ENCODE peak calls at places on chromosomes 12 and 14, in seven cellular contexts. One of them, this sample, is unnamed.

GRCh38 chr12:113835913-113836312 is 130.2 kb downstream of the RBM19 start:
- DNase-seq in DND-41: no peak
- DNase-seq in mammary epithelial cell: no peak
- DNase-seq in tibial artery: no peak
- DNase-seq in cardiac muscle cell: no peak
- DNase-seq in astrocyte: no peak
- DNase-seq in HCT116: no peak
- DNase-seq in this sample: no peak

GRCh38 chr14:102050625-102051024 is 36.2 kb downstream of the HSP90AA1 start:
- DNase-seq in DND-41: no peak
- DNase-seq in mammary epithelial cell: no peak
- DNase-seq in tibial artery: no peak
- DNase-seq in cardiac muscle cell: no peak
- DNase-seq in astrocyte: peak; percentile 85
- DNase-seq in HCT116: no peak
- DNase-seq in this sample: no peak

GRCh38 chr14:77158175-77158908 is 16.8 kb upstream of the ZDHHC22 start:
- DNase-seq in DND-41: no peak
- DNase-seq in mammary epithelial cell: peak; percentile 40
- DNase-seq in tibial artery: no peak
- DNase-seq in cardiac muscle cell: peak; percentile 68
- DNase-seq in astrocyte: peak; percentile 66
- DNase-seq in HCT116: no peak
- DNase-seq in this sample: peak; percentile 44

GRCh38 chr14:41606249-41607118 is at the start of gene LRFN5:
- DNase-seq in DND-41: no peak
- DNase-seq in mammary epithelial cell: no peak
- DNase-seq in tibial artery: no peak
- DNase-seq in cardiac muscle cell: peak; percentile 65
- DNase-seq in astrocyte: peak; percentile 40
- DNase-seq in HCT116: no peak
- DNase-seq in this sample: no peak

GRCh38 chr14:61145903-61146411 is 135.2 kb downstream of the TMEM30B start:
- DNase-seq in DND-41: no peak
- DNase-seq in mammary epithelial cell: peak; percentile 84
- DNase-seq in tibial artery: no peak
- DNase-seq in cardiac muscle cell: peak; percentile 67
- DNase-seq in astrocyte: peak; percentile 92
- DNase-seq in HCT116: no peak
- DNase-seq in this sample: peak; percentile 69

GRCh38 chr14:57657487-57657886 is 163.8 kb upstream of the CCDC198 start:
- DNase-seq in DND-41: no peak
- DNase-seq in mammary epithelial cell: peak; percentile 33
- DNase-seq in tibial artery: no peak
- DNase-seq in cardiac muscle cell: peak; percentile 3
- DNase-seq in astrocyte: peak; percentile 46
- DNase-seq in HCT116: no peak
- DNase-seq in this sample: peak; percentile 82

GRCh38 chr12:81337891-81338290 is 260.0 kb downstream of the ACSS3 start:
- DNase-seq in DND-41: no peak
- DNase-seq in mammary epithelial cell: no peak
- DNase-seq in tibial artery: no peak
- DNase-seq in cardiac muscle cell: peak; percentile 21
- DNase-seq in astrocyte: peak; percentile 11
- DNase-seq in HCT116: no peak
- DNase-seq in this sample: peak; percentile 33

GRCh38 chr12:3446653-3447270 is 44.2 kb upstream of the PRMT8 start:
- DNase-seq in DND-41: no peak
- DNase-seq in mammary epithelial cell: no peak
- DNase-seq in tibial artery: no peak
- DNase-seq in cardiac muscle cell: no peak
- DNase-seq in astrocyte: no peak
- DNase-seq in HCT116: no peak
- DNase-seq in this sample: no peak

GRCh38 chr14:71331393-71331792 is 424.1 kb downstream of the PCNX1 start:
- DNase-seq in DND-41: no peak
- DNase-seq in mammary epithelial cell: no peak
- DNase-seq in tibial artery: no peak
- DNase-seq in cardiac muscle cell: no peak
- DNase-seq in astrocyte: no peak
- DNase-seq in HCT116: no peak
- DNase-seq in this sample: no peak

GRCh38 chr14:69002069-69002468 is 23.0 kb upstream of the ACTN1 start:
- DNase-seq in DND-41: no peak
- DNase-seq in mammary epithelial cell: peak; percentile 17
- DNase-seq in tibial artery: no peak
- DNase-seq in cardiac muscle cell: no peak
- DNase-seq in astrocyte: no peak
- DNase-seq in HCT116: no peak
- DNase-seq in this sample: peak; percentile 17

GRCh38 chr14:71959055-71959454 is 26.8 kb downstream of the RGS6 start:
- DNase-seq in DND-41: no peak
- DNase-seq in mammary epithelial cell: no peak
- DNase-seq in tibial artery: no peak
- DNase-seq in cardiac muscle cell: no peak
- DNase-seq in astrocyte: no peak
- DNase-seq in HCT116: no peak
- DNase-seq in this sample: no peak

GRCh38 chr12:131386781-131387180 is 324.1 kb upstream of the SFSWAP start:
- DNase-seq in DND-41: no peak
- DNase-seq in mammary epithelial cell: no peak
- DNase-seq in tibial artery: no peak
- DNase-seq in cardiac muscle cell: no peak
- DNase-seq in astrocyte: no peak
- DNase-seq in HCT116: no peak
- DNase-seq in this sample: no peak

GRCh38 chr12:131383741-131384543 is 326.9 kb upstream of the SFSWAP start:
- DNase-seq in DND-41: no peak
- DNase-seq in mammary epithelial cell: no peak
- DNase-seq in tibial artery: no peak
- DNase-seq in cardiac muscle cell: no peak
- DNase-seq in astrocyte: no peak
- DNase-seq in HCT116: no peak
- DNase-seq in this sample: no peak

GRCh38 chr12:131384544-131384855 is 326.4 kb upstream of the SFSWAP start:
- DNase-seq in DND-41: no peak
- DNase-seq in mammary epithelial cell: no peak
- DNase-seq in tibial artery: no peak
- DNase-seq in cardiac muscle cell: no peak
- DNase-seq in astrocyte: no peak
- DNase-seq in HCT116: no peak
- DNase-seq in this sample: no peak

GRCh38 chr12:131386167-131386521 is 324.7 kb upstream of the SFSWAP start:
- DNase-seq in DND-41: no peak
- DNase-seq in mammary epithelial cell: no peak
- DNase-seq in tibial artery: no peak
- DNase-seq in cardiac muscle cell: no peak
- DNase-seq in astrocyte: no peak
- DNase-seq in HCT116: no peak
- DNase-seq in this sample: no peak

DNA sequence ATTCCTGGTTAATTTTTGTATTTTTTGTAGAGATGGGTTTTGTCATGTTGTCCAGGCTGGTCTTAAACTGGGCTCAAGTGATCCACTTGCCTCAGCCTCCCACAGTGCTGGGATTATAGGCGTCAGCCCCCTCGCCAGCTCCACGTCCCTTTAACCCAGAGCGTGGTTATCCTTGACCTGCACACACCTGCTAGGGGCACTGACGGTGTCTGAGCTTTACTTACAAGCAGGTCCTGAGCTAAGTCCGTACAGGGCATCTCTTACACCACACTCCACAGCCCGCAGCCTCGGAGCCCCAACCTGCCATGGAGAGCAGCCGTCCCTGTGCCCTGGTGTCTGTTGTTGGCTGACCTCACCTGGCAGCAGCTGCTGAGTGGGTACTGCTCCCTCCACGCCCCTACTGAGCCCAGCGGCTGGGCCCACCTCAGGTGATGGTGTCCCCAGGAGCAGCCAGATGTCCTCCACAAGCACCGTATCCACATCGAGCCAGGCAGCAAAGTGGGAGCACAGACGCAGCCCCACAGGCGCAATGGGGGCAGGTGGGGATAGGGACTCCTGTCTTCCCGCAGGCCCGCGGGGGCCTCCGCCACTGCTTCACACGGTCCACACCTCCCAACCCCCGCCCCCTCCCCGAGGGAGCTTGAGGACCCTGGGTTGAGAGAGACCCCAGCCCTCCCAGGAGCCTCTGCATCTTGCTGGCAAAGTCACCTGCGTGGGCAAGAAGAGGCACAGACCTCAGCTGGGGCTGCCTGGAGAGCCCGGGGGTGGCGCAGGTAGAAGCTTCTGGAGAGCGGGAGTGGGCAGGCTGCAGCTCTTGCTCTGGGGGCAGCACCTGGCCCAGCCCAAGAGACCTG is 325.4 kb upstream of the SFSWAP start:
- DNase-seq in DND-41: no peak
- DNase-seq in mammary epithelial cell: no peak
- DNase-seq in tibial artery: no peak
- DNase-seq in cardiac muscle cell: no peak
- DNase-seq in astrocyte: no peak
- DNase-seq in HCT116: no peak
- DNase-seq in this sample: no peak
- H3K27me3 ChIP-seq in DND-41: no peaks in the 10 kb centered on the region
- H3K27me3 ChIP-seq in mammary epithelial cell: no peaks in the 10 kb centered on the region
- H3K27me3 ChIP-seq in tibial artery: no peaks in the 10 kb centered on the region
- H3K27me3 ChIP-seq in cardiac muscle cell: no peaks in the 10 kb centered on the region
- H3K27me3 ChIP-seq in astrocyte: no peaks in the 10 kb centered on the region
- H3K27me3 ChIP-seq in HCT116: peaks cover 6% of the 10 kb centered on the region
- H3K27me3 ChIP-seq in this sample: no peaks in the 10 kb centered on the region

DNA sequence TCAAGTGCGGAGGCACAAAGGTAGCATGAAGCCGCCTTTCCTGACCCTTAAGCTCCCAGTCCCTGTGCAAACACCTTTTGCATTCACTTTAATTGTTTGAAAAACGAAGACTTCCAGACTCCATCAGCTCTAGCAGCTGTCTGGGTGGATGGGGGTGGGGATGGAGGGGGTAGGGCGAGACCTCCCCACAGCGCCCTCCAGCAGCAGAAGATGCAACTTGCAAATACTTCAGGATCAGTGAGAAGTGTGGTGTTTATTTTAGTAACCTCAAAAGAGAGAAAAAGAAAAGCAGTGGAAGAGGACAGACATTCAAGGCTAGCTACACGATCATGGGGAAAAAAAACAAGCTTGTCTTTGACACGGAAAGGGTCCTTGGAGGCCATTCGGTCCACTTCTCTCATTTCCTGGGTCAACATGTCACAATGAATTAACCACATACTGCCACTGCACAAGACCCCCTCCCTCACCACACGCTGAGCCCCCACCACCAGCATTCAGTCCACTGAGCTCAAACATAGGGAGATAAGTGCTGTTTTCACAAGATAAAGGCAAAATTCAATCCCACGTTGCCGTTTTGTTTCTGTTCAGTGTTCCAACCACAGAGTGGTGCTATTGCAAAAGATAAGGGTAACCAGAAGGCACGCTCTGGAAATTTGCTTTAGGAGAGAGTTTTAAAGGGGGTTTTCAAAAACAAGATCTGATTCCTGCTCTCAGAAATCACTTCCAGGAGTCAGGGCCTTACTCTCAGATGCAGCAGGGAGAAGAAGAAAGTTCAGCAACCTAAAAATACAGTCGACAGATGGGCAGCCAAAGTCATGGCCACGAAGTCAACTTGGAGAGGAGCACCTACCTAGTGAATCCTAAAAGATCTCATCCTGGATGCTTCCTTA is 3.3 kb upstream of the NTF3 start:
- DNase-seq in DND-41: no peak
- DNase-seq in mammary epithelial cell: no peak
- DNase-seq in tibial artery: no peak
- DNase-seq in cardiac muscle cell: peak; percentile 61
- DNase-seq in astrocyte: no peak
- DNase-seq in HCT116: no peak
- DNase-seq in this sample: no peak
- H3K4me3 ChIP-seq in DND-41: no peak overlapping the region
- H3K4me3 ChIP-seq in mammary epithelial cell: no peak overlapping the region
- H3K4me3 ChIP-seq in tibial artery: no peak overlapping the region
- H3K4me3 ChIP-seq in cardiac muscle cell: peak overlapping the region; percentile 9
- H3K4me3 ChIP-seq in astrocyte: peak overlapping the region; percentile 19
- H3K4me3 ChIP-seq in HCT116: no peak overlapping the region
- H3K4me3 ChIP-seq in this sample: no peak overlapping the region

DNA sequence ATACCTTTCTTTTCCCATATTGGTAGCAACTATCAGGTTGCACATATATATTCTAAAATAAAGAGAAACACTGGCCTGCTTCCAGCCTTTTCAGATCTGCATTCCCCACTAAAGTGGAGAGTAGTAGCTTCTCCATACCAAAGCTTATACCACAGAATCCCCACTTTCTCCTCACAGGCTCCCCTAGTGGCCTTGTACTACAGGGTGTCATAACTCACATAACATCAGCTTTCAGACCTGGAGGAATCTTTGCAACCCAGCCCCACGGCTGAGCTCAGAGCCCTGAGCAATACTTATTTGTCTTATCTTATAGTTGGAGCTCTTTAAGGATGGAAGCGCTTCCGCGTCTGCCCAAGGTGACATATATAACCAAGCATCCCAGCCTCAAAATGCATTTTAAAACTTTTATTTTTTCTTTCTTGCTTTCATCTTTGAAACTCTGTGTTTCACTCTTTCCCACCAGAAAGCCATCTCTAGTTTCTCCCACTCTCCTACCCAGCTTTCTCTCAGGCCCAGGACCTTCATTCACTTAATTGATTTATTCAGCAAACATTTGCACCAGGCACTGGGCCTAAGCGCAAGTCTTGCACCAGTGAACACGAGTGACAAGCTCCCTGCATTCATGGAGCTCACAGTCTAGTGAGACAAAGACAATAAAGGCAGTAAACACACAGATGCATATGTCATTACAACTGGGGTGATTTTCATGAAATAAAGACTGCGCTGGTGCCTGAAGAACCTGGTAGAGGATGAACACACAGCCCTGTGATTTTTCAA is 254.7 kb downstream of the IPO8 start:
- DNase-seq in DND-41: no peak
- DNase-seq in mammary epithelial cell: no peak
- DNase-seq in tibial artery: no peak
- DNase-seq in cardiac muscle cell: peak; percentile 66
- DNase-seq in astrocyte: no peak
- DNase-seq in HCT116: peak; percentile 43
- DNase-seq in this sample: peak; percentile 41
- TF ChIP-seq CTCF in DND-41: no peak
- TF ChIP-seq CTCF in mammary epithelial cell: peak; percentile 64
- TF ChIP-seq CTCF in tibial artery: no peak
- TF ChIP-seq CTCF in cardiac muscle cell: peak; percentile 75
- TF ChIP-seq CTCF in astrocyte: peak; percentile 42
- TF ChIP-seq CTCF in HCT116: peak; percentile 80
- TF ChIP-seq CTCF in this sample: peak; percentile 47

DNA sequence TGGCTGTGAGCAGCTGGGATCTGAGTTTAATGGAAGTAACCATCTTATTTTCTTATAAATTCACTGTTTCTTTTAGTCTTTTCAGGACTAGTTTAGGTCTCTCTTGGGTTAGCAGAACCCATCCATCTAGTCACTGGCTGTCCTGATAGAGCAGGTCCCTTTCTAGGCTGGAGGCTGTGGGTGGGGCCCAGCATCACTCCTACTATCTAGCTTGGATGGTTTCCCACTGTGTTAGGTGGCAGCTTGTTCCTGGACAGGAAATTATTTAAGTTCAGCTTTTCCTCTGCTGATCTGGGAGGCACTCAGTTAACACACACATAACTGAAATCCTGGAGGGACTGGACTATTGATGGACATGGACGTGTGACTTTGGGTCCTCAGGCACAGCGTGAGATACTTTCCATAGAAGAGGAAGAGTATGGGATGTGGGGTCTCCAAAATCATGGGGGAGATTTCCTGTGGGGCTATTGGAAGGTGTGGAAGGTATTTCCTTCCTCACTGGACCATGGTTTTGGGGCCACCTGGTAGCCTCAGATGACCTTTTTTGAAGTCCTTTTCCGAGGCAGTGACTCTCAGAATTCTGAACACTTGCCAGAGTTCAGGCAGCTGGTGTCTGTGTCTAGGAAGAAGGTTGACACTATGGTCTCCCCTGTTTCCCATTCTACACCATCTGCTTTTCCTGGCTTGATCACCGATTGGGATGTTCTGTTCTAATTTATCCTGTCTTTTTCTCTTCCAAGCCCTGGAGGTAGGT is 11.4 kb upstream of the PLEKHG3 start:
- DNase-seq in DND-41: no peak
- DNase-seq in mammary epithelial cell: no peak
- DNase-seq in tibial artery: no peak
- DNase-seq in cardiac muscle cell: peak; percentile 36
- DNase-seq in astrocyte: no peak
- DNase-seq in HCT116: no peak
- DNase-seq in this sample: no peak
- H3K27me3 ChIP-seq in DND-41: peaks cover 33% of the 10 kb centered on the region
- H3K27me3 ChIP-seq in mammary epithelial cell: no peaks in the 10 kb centered on the region
- H3K27me3 ChIP-seq in tibial artery: no peaks in the 10 kb centered on the region
- H3K27me3 ChIP-seq in cardiac muscle cell: no peaks in the 10 kb centered on the region
- H3K27me3 ChIP-seq in astrocyte: peaks cover 17% of the 10 kb centered on the region
- H3K27me3 ChIP-seq in HCT116: no peaks in the 10 kb centered on the region
- H3K27me3 ChIP-seq in this sample: no peaks in the 10 kb centered on the region